ENCODE peak calls at places on chromosomes 6 and 20, in ten cellular contexts. N is body of pancreas, E is cardiac fibroblast, K is H9, W is progenitor cell of endocrine pancreas, P is MM.1S, C is B cell, Y is RWPE2, Q is fibroblast of lung, I is heart right ventricle. S is an unnamed sample.

GRCh38 chr6:162099685-162100084 is 627.9 kb downstream of the PRKN start:
- DNase-seq in I (no peak), K (no peak), P (no peak), N (peak), Q (peak), C (no peak), E (peak), Y (no peak), W (no peak), S (no peak)

GRCh38 chr6:110097443-110097842 is 82.0 kb downstream of the WASF1 start:
- DNase-seq in I (no peak), N (no peak), C (no peak), Y (no peak), P (no peak), E (peak), Q (no peak), K (no peak), W (no peak), S (no peak)

GRCh38 chr6:140816696-140817095 is 1316.0 kb upstream of the GJE1 start:
- DNase-seq in N (no peak), P (no peak), W (no peak), K (no peak), C (no peak), Y (no peak), Q (no peak), I (no peak), E (no peak), S (no peak)

GRCh38 chr6:10880366-10880765 is 1.5 kb downstream of the GCM2 start:
- DNase-seq in Y (no peak), N (no peak), P (no peak), C (no peak), Q (no peak), I (no peak), W (no peak), E (no peak), K (no peak), S (no peak)

GRCh38 chr20:51935003-51935358 is 132.7 kb upstream of the SALL4 start:
- DNase-seq in C (no peak), K (no peak), E (no peak), Q (no peak), W (no peak), P (no peak), I (no peak), N (no peak), Y (no peak), S (no peak)

GRCh38 chr6:88492241-88492640 is 326.1 kb upstream of the CNR1 start:
- DNase-seq in N (no peak), Y (no peak), Q (no peak), E (no peak), I (no peak), P (no peak), C (no peak), W (no peak), K (no peak), S (no peak)

GRCh38 chr6:132298344-132298949 is 102.8 kb downstream of the MOXD1 start:
- DNase-seq in C (no peak), W (no peak), E (peak), P (peak), N (peak), I (peak), Q (peak), K (peak), Y (no peak), S (peak)

GRCh38 chr20:44004306-44004915 is 89.8 kb downstream of the TOX2 start:
- DNase-seq in I (no peak), Q (no peak), K (no peak), C (no peak), N (no peak), E (no peak), P (no peak), W (no peak), Y (no peak), S (no peak)

GRCh38 chr6:37168809-37169457 is 1.0 kb upstream of the PIM1 start:
- DNase-seq in W (no peak), Q (no peak), Y (no peak), K (no peak), I (no peak), N (no peak), C (peak), P (no peak), E (no peak), S (peak)

GRCh38 chr6:109260126-109260525 is 122.1 kb downstream of the CD164 start:
- DNase-seq in P (no peak), K (no peak), E (no peak), C (no peak), W (no peak), N (no peak), Q (peak), I (no peak), Y (no peak), S (no peak)

GRCh38 chr6:148339766-148340165 is 2.9 kb upstream of the SASH1 start:
- DNase-seq in Y (no peak), I (no peak), Q (no peak), C (no peak), E (no peak), K (no peak), P (no peak), N (no peak), W (no peak), S (no peak)

GRCh38 chr20:5835234-5835845 is 85.1 kb downstream of the SHLD1 start:
- DNase-seq in C (no peak), N (peak), Y (no peak), I (peak), E (peak), W (no peak), P (no peak), K (no peak), Q (peak), S (no peak)

GRCh38 chr6:21594427-21595264 is 1.1 kb downstream of the SOX4 start:
- DNase-seq in C (peak), E (peak), K (no peak), W (peak), Y (peak), I (peak), Q (peak), P (peak), N (peak), S (peak)

GRCh38 chr6:100184473-100184872 is 190.4 kb upstream of the MCHR2 start:
- DNase-seq in P (no peak), Q (no peak), E (no peak), C (no peak), W (no peak), I (no peak), N (no peak), Y (no peak), K (no peak), S (no peak)

GRCh38 chr20:5741089-5741488 is 9.1 kb upstream of the SHLD1 start:
- DNase-seq in E (no peak), P (no peak), N (no peak), C (no peak), Y (no peak), K (no peak), W (no peak), Q (peak), I (no peak), S (no peak)

GRCh38 chr6:24943774-24944173 is 8.0 kb upstream of the RIPOR2 start:
- DNase-seq in E (no peak), N (no peak), Y (no peak), W (no peak), K (no peak), P (no peak), Q (no peak), C (no peak), I (no peak), S (no peak)

GRCh38 chr6:20377623-20378265 is 23.9 kb upstream of the E2F3 start:
- DNase-seq in I (no peak), C (peak), Y (no peak), W (no peak), E (peak), P (peak), K (no peak), N (no peak), Q (peak), S (peak)

GRCh38 chr6:81451787-81452186 is 300.7 kb downstream of the TENT5A start:
- DNase-seq in I (no peak), P (no peak), C (no peak), N (peak), Q (peak), W (no peak), K (no peak), Y (no peak), E (peak), S (no peak)

GRCh38 chr6:81171991-81172740 is 580.3 kb downstream of the TENT5A start:
- DNase-seq in E (peak), K (no peak), Y (no peak), I (peak), N (peak), C (no peak), Q (peak), W (no peak), P (no peak), S (no peak)

GRCh38 chr6:159830481-159831372 is 30.7 kb downstream of the PNLDC1 start:
- DNase-seq in P (no peak), N (no peak), E (no peak), Q (no peak), Y (no peak), W (no peak), I (no peak), K (no peak), C (no peak), S (no peak)

GRCh38 chr6:70292144-70292543 is 10.7 kb downstream of the COL9A1 start:
- DNase-seq in Q (no peak), P (no peak), C (no peak), Y (no peak), I (no peak), K (no peak), W (no peak), N (no peak), E (no peak), S (no peak)

GRCh38 chr6:70289299-70289698 is 13.6 kb downstream of the COL9A1 start:
- DNase-seq in Q (no peak), C (no peak), Y (no peak), I (no peak), P (no peak), N (no peak), E (no peak), W (no peak), K (no peak), S (no peak)
- TF ChIP-seq CTCF in Q (no peak), C (no peak), Y (no peak), I (no peak), P (no peak), N (no peak), E (peak), W (peak), K (peak), S (peak)

GRCh38 chr6:56542367-56543331 is 100.0 kb downstream of the DST start:
- DNase-seq in P (peak), W (peak), C (peak), E (peak), N (peak), Q (peak), K (peak), Y (peak), I (peak), S (no peak)
- TF ChIP-seq CTCF in P (peak), W (peak), C (no peak), E (peak), N (peak), Q (peak), K (peak), Y (peak), I (peak), S (no peak)

GRCh38 chr6:73443555-73443954 is 8.5 kb downstream of the CGAS start:
- DNase-seq in Y (no peak), E (no peak), P (no peak), K (no peak), N (no peak), C (no peak), W (no peak), I (no peak), Q (no peak), S (no peak)
- TF ChIP-seq CTCF in Y (no peak), E (no peak), P (no peak), K (no peak), N (no peak), C (no peak), W (no peak), I (no peak), Q (no peak), S (no peak)

DNA sequence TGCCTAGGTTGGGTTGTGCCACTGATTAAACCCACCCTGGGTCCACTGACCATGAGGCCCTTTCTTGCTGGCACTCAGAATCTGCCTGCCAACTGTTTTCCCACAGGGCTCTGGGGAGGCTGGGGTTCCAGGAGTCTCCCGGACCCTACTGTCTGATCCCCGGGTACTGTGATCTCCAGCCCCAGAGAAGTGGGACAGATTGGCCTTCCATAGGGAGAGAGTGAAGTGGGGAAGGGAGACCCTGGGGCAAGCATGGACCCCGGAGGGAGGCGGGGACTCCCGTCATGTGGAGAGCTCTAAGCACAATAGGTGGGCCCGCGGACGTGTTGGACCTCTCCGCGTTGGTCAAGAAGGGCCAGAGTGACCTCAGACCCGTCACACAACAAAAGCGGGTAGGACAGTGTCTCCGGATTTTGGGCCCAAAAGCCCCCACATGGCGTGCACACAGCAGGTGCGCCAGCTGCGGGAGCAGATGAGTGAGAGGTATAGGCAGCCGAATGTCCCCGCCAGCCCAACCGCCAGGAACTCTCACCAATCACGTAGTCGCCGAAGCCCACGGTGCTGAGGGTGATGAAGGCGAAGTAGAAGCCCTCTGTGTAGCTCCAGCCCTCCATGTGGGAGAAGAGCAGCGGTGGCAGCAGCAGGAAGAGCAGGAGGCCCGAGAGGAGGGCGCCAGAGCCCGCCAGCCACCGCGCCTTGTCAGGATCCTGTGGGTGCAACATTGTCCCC is 10.6 kb downstream of the KCNK17 start:
- DNase-seq in E (no peak), W (no peak), C (no peak), Y (no peak), I (no peak), P (no peak), Q (no peak), N (no peak), K (no peak), S (no peak)
- TF ChIP-seq CTCF in E (no peak), W (no peak), C (peak), Y (peak), I (peak), P (no peak), Q (no peak), N (no peak), K (no peak), S (peak)

GRCh38 chr6:155591741-155592140 is 136.1 kb upstream of the NOX3 start:
- DNase-seq in C (no peak), Q (no peak), N (no peak), I (no peak), Y (no peak), W (no peak), E (no peak), P (no peak), K (no peak), S (no peak)

GRCh38 chr6:155599571-155599970 is 143.9 kb upstream of the NOX3 start:
- DNase-seq in N (no peak), K (no peak), Q (no peak), C (no peak), P (no peak), E (no peak), I (no peak), Y (no peak), W (no peak), S (no peak)

GRCh38 chr6:155595264-155595663 is 139.6 kb upstream of the NOX3 start:
- DNase-seq in E (no peak), C (no peak), Y (no peak), Q (no peak), K (no peak), N (no peak), I (no peak), P (no peak), W (no peak), S (no peak)
- TF ChIP-seq CTCF in E (no peak), C (no peak), Y (no peak), Q (no peak), K (no peak), N (no peak), I (no peak), P (no peak), W (no peak), S (no peak)

GRCh38 chr6:136525586-136526195 is 24.5 kb downstream of the MAP7 start:
- DNase-seq in Q (peak), E (no peak), P (no peak), C (no peak), W (no peak), Y (no peak), N (no peak), I (no peak), K (no peak), S (no peak)
- TF ChIP-seq CTCF in Q (no peak), E (no peak), P (no peak), C (no peak), W (no peak), Y (no peak), N (no peak), I (no peak), K (no peak), S (peak)

GRCh38 chr20:33515569-33516216 is 25.8 kb downstream of the CBFA2T2 start:
- DNase-seq in N (no peak), E (no peak), I (no peak), K (no peak), W (no peak), C (no peak), Y (no peak), Q (no peak), P (no peak), S (peak)
- TF ChIP-seq CTCF in N (peak), E (peak), I (peak), K (peak), W (peak), C (peak), Y (peak), Q (peak), P (peak), S (peak)

GRCh38 chr6:135090819-135091218 is 36.2 kb upstream of the HBS1L start:
- DNase-seq in E (no peak), C (no peak), K (no peak), I (no peak), P (no peak), Q (no peak), Y (no peak), W (no peak), N (no peak), S (no peak)

GRCh38 chr6:135088232-135088760 is 33.7 kb upstream of the HBS1L start:
- DNase-seq in P (no peak), C (no peak), I (no peak), Y (no peak), N (no peak), Q (no peak), E (no peak), W (no peak), K (no peak), S (no peak)

GRCh38 chr6:135087803-135088202 is 33.2 kb upstream of the HBS1L start:
- DNase-seq in E (no peak), W (no peak), N (peak), P (no peak), K (no peak), Q (no peak), Y (no peak), I (no peak), C (no peak), S (no peak)

GRCh38 chr6:135089901-135090300 is 35.3 kb upstream of the HBS1L start:
- DNase-seq in W (no peak), N (no peak), C (no peak), Y (no peak), E (no peak), K (no peak), Q (no peak), I (no peak), P (no peak), S (no peak)

GRCh38 chr6:135088818-135089809 is 34.5 kb upstream of the HBS1L start:
- DNase-seq in E (peak), P (peak), K (no peak), N (no peak), Y (no peak), C (no peak), I (no peak), W (no peak), Q (peak), S (peak)
- TF ChIP-seq CTCF in E (peak), P (peak), K (peak), N (peak), Y (peak), C (peak), I (peak), W (peak), Q (peak), S (peak)

DNA sequence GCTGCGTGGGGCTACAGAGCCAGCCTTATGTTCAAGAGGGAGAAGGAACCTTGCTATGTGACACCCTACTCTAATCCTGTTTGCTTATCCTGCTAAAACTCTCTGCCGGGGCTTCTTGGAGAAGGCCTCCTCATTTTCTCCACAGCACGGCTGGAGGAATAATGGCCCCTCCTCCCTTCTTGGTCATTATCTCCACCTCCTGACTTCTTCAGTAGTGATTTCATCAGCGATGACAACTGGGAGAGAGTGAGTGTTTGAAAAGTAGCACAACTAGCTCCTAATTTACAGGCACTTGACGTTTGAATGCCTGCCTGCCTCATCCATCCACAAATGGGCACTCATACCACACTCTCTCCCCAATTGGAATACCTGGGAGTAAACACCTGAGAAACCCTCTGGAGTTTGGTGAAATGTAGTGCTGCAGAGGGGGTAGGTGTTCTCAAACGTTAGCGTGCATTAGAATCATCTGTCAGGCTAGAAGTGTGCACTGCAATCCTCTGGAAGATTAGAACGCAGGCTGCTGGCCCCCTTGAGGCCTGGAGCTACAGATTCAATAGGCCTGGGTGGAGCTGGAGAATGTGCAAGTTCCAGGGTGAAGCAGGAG is 148.5 kb downstream of the FOXC1 start:
- DNase-seq in Q (no peak), W (no peak), K (no peak), P (no peak), N (no peak), Y (no peak), C (no peak), I (no peak), E (no peak), S (no peak)
- TF ChIP-seq CTCF in Q (no peak), W (no peak), K (no peak), P (no peak), N (no peak), Y (no peak), C (no peak), I (no peak), E (no peak), S (no peak)

GRCh38 chr20:39280875-39281274 is 318.7 kb downstream of the DHX35 start:
- DNase-seq in E (no peak), Y (no peak), I (no peak), N (no peak), K (no peak), Q (no peak), C (no peak), P (no peak), W (no peak), S (no peak)

GRCh38 chr20:39282619-39283092 is 320.5 kb downstream of the DHX35 start:
- DNase-seq in Q (no peak), P (no peak), N (peak), K (peak), E (no peak), W (no peak), Y (no peak), C (no peak), I (no peak), S (no peak)

GRCh38 chr20:39289316-39289715 is 327.2 kb downstream of the DHX35 start:
- DNase-seq in K (peak), C (no peak), E (no peak), W (no peak), N (no peak), P (peak), Q (no peak), I (no peak), Y (no peak), S (peak)

GRCh38 chr20:39283464-39283863 is 321.3 kb downstream of the DHX35 start:
- DNase-seq in Q (no peak), E (no peak), P (no peak), Y (no peak), C (no peak), I (no peak), W (no peak), N (no peak), K (no peak), S (no peak)
- TF ChIP-seq CTCF in Q (no peak), E (no peak), P (no peak), Y (peak), C (no peak), I (no peak), W (no peak), N (no peak), K (peak), S (peak)